ENCODE peak calls at places on chromosome 5, in nine cellular contexts. L is heart right ventricle, P is astrocyte, V is ovary, B is esophagus squamous epithelium, R is kidney epithelial cell, G is cardiac muscle cell, N is psoas muscle, O is GM23338. M is an unnamed sample.

GRCh38 chr5:6273090-6273735 is 105.1 kb downstream of the MED10 start:
- DNase-seq in L (no peak), P (no peak), V (no peak), B (no peak), R (no peak), G (no peak), N (no peak), O (no peak), M (no peak)

GRCh38 chr5:73851782-73852181 is 225.8 kb downstream of the ARHGEF28 start:
- DNase-seq in L (no peak), P (no peak), V (no peak), B (no peak), R (no peak), G (no peak), N (no peak), O (peak; percentile 12), M (no peak)

GRCh38 chr5:92552206-92553160 is 1028.5 kb downstream of the NR2F1-AS1 start:
- DNase-seq in L (no peak), P (peak; percentile 99), V (no peak), B (no peak), R (peak; percentile 85), G (no peak), N (no peak), O (no peak), M (no peak)

GRCh38 chr5:78677777-78678668 is 29.5 kb upstream of the LHFPL2 start:
- DNase-seq in L (peak; percentile 76), P (peak; percentile 98), V (peak; percentile 70), B (no peak), R (peak; percentile 67), G (no peak), N (peak; percentile 76), O (no peak), M (peak; percentile 28)

GRCh38 chr5:180689071-180689694 is 39.8 kb upstream of the FLT4 start:
- DNase-seq in L (no peak), P (no peak), V (no peak), B (no peak), R (no peak), G (no peak), N (no peak), O (no peak), M (no peak)

GRCh38 chr5:151251621-151252020 is 1.4 kb upstream of the GM2A start:
- DNase-seq in L (no peak), P (no peak), V (no peak), B (no peak), R (no peak), G (no peak), N (no peak), O (no peak), M (no peak)

GRCh38 chr5:10227396-10227795 is 22.3 kb downstream of the ATPSCKMT start:
- DNase-seq in L (no peak), P (peak; percentile 63), V (no peak), B (no peak), R (no peak), G (no peak), N (no peak), O (no peak), M (no peak)

GRCh38 chr5:36363101-36363500 is 61.4 kb upstream of the RANBP3L start:
- DNase-seq in L (no peak), P (peak; percentile 90), V (no peak), B (no peak), R (peak; percentile 21), G (no peak), N (no peak), O (peak; percentile 62), M (no peak)

GRCh38 chr5:148928141-148928540 is 101.7 kb downstream of the ADRB2 start:
- DNase-seq in L (no peak), P (peak; percentile 19), V (no peak), B (no peak), R (no peak), G (no peak), N (no peak), O (no peak), M (no peak)

GRCh38 chr5:39501403-39501802 is 76.6 kb upstream of the DAB2 start:
- DNase-seq in L (peak; percentile 59), P (peak; percentile 91), V (peak; percentile 26), B (no peak), R (no peak), G (no peak), N (peak; percentile 65), O (no peak), M (peak; percentile 6)

GRCh38 chr5:95961617-95962474 is at the start of gene ELL2:
- DNase-seq in L (peak; percentile 97), P (peak; percentile 98), V (peak; percentile 95), B (peak; percentile 99), R (peak; percentile 95), G (peak; percentile 98), N (peak; percentile 98), O (peak; percentile 100), M (peak; percentile 100)

GRCh38 chr5:140073296-140073695 is 30.2 kb upstream of the NRG2 start:
- DNase-seq in L (no peak), P (no peak), V (no peak), B (no peak), R (no peak), G (no peak), N (no peak), O (peak; percentile 27), M (no peak)

GRCh38 chr5:113193311-113193978 is 216.8 kb downstream of the DCP2 start:
- DNase-seq in L (no peak), P (no peak), V (no peak), B (no peak), R (no peak), G (no peak), N (no peak), O (no peak), M (no peak)

GRCh38 chr5:72244862-72245371 is 75.1 kb downstream of the MRPS27 start:
- DNase-seq in L (peak; percentile 12), P (peak; percentile 46), V (no peak), B (no peak), R (no peak), G (peak; percentile 71), N (no peak), O (peak; percentile 67), M (no peak)

GRCh38 chr5:172144291-172144815 is 43.7 kb downstream of the STK10 start:
- DNase-seq in L (peak; percentile 53), P (no peak), V (no peak), B (no peak), R (no peak), G (no peak), N (no peak), O (no peak), M (no peak)

GRCh38 chr5:55364537-55365055 is 56.8 kb downstream of the MTREX start:
- DNase-seq in L (no peak), P (no peak), V (no peak), B (no peak), R (no peak), G (no peak), N (no peak), O (no peak), M (no peak)

DNA sequence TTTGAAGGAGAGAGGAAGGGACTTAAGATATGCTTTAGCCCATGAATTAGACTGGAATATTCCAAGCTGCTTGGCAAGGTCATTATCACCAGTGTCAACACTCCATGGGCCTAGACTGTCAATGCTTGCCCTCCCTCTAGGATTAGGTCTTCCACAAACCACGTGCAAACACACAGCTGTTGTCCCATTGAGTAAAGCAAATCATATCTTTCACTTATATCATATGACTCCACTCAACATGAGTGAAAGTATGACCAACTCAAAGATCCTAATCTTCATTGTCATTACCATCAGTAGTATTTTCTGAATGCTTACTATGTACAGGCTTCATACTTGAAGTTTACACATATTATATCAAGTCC is 57.0 kb upstream of the GRAMD2B start:
- DNase-seq in L (no peak), P (no peak), V (no peak), B (no peak), R (no peak), G (no peak), N (no peak), O (no peak), M (no peak)
- H3K4me3 ChIP-seq in L (no peak overlapping the region), P (no peak overlapping the region), V (no peak overlapping the region), B (no peak overlapping the region), R (no peak overlapping the region), G (no peak overlapping the region), N (no peak overlapping the region), O (no peak overlapping the region), M (no peak overlapping the region)

GRCh38 chr5:123099514-123100151 is 10.6 kb downstream of the PRDM6 start:
- DNase-seq in L (no peak), P (no peak), V (peak; percentile 33), B (no peak), R (no peak), G (peak; percentile 70), N (peak; percentile 59), O (peak; percentile 78), M (peak; percentile 46)

GRCh38 chr5:123098767-123099513 is 9.9 kb downstream of the PRDM6 start:
- DNase-seq in L (no peak), P (no peak), V (peak; percentile 20), B (no peak), R (no peak), G (no peak), N (peak; percentile 46), O (peak; percentile 34), M (no peak)

GRCh38 chr5:123097871-123098735 is 9.1 kb downstream of the PRDM6 start:
- DNase-seq in L (no peak), P (no peak), V (peak; percentile 18), B (no peak), R (no peak), G (no peak), N (peak; percentile 37), O (peak; percentile 44), M (no peak)

GRCh38 chr5:123095694-123096120 is 6.7 kb downstream of the PRDM6 start:
- DNase-seq in L (no peak), P (no peak), V (no peak), B (no peak), R (no peak), G (no peak), N (no peak), O (no peak), M (no peak)

DNA sequence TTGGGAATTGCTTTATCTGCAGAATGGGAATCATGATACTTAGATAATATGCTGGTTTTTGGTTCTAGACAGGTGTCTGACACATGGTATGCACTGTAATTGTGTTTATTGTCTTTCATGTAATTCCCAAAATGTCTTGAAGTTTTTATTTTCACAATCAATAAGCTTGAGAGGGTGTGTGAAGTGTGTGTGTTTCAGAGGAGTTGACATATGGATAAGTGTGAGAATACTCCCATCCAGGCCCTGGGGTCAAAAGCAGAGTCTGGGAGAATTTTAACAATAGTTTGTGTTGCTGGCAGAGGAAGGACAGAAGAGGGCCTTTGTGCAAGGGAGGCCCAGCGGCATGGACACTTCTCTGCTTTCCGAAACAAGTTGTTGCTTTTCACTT is 8.4 kb downstream of the PRDM6 start:
- DNase-seq in L (no peak), P (no peak), V (no peak), B (no peak), R (no peak), G (no peak), N (no peak), O (no peak), M (no peak)
- H3K27me3 ChIP-seq in L (peaks cover 75% of the 10 kb centered on the region), P (peaks cover 81% of the 10 kb centered on the region), V (no peaks in the 10 kb centered on the region), B (peaks cover 7% of the 10 kb centered on the region), R (peaks cover 72% of the 10 kb centered on the region), G (peaks cover 98% of the 10 kb centered on the region), N (peaks cover 40% of the 10 kb centered on the region), O (peaks cover 100% of the 10 kb centered on the region), M (peaks cover 42% of the 10 kb centered on the region)

GRCh38 chr5:37554938-37555337 is 175.8 kb downstream of the WDR70 start:
- DNase-seq in L (no peak), P (no peak), V (no peak), B (no peak), R (no peak), G (peak; percentile 30), N (no peak), O (peak; percentile 71), M (no peak)
- H3K4me3 ChIP-seq in L (no peak overlapping the region), P (no peak overlapping the region), V (no peak overlapping the region), B (no peak overlapping the region), R (no peak overlapping the region), G (no peak overlapping the region), N (no peak overlapping the region), O (no peak overlapping the region), M (no peak overlapping the region)

GRCh38 chr5:1005904-1006655 is 2.5 kb upstream of the NKD2 start:
- DNase-seq in L (peak; percentile 3), P (no peak), V (peak; percentile 17), B (no peak), R (no peak), G (no peak), N (no peak), O (no peak), M (no peak)
- H3K27me3 ChIP-seq in L (peaks cover 14% of the 10 kb centered on the region), P (peaks cover 60% of the 10 kb centered on the region), V (no peaks in the 10 kb centered on the region), B (no peaks in the 10 kb centered on the region), R (peaks cover 75% of the 10 kb centered on the region), G (peaks cover 53% of the 10 kb centered on the region), N (peaks cover 15% of the 10 kb centered on the region), O (peaks cover 76% of the 10 kb centered on the region), M (peaks cover 7% of the 10 kb centered on the region)

M was measured in thyroid gland.